ENCODE peak calls at places on chromosomes 12 and 14, in five cellular contexts. S, U, L, G and K are unnamed samples.

GRCh38 chr14:75132374-75133086 is 5.7 kb upstream of the NEK9 start:
- DNase-seq in S (peak; percentile 50), U (peak; percentile 93), L (peak; percentile 79), G (peak; percentile 75), K (peak; percentile 82)

GRCh38 chr14:74524076-74524812 is 30.7 kb downstream of the ISCA2 start:
- DNase-seq in S (no peak), U (no peak), L (no peak), G (no peak), K (no peak)

GRCh38 chr14:75232597-75232996 is 46.0 kb upstream of the FOS start:
- DNase-seq in S (no peak), U (no peak), L (no peak), G (no peak), K (peak; percentile 68)

GRCh38 chr14:77025744-77026165 is 2.8 kb downstream of the IRF2BPL start:
- DNase-seq in S (peak; percentile 58), U (no peak), L (no peak), G (no peak), K (no peak)

GRCh38 chr12:30796508-30796780 is 41.7 kb upstream of the CAPRIN2 start:
- DNase-seq in S (no peak), U (peak; percentile 58), L (peak; percentile 67), G (peak; percentile 66), K (no peak)

GRCh38 chr12:39763071-39763893 is 143.7 kb upstream of the ABCD2 start:
- DNase-seq in S (no peak), U (no peak), L (no peak), G (no peak), K (no peak)

GRCh38 chr12:110637869-110638441 is 24.0 kb downstream of the TCTN1 start:
- DNase-seq in S (no peak), U (no peak), L (no peak), G (no peak), K (no peak)

GRCh38 chr14:55881577-55882241 is 236.5 kb upstream of the PELI2 start:
- DNase-seq in S (no peak), U (peak; percentile 27), L (no peak), G (no peak), K (no peak)

GRCh38 chr14:77278461-77279230 is 7.6 kb upstream of the NGB start:
- DNase-seq in S (no peak), U (no peak), L (no peak), G (no peak), K (no peak)

GRCh38 chr14:30607156-30607780 is 14.9 kb upstream of the SCFD1 start:
- DNase-seq in S (no peak), U (no peak), L (no peak), G (no peak), K (no peak)

GRCh38 chr12:79643821-79644220 is 46.9 kb downstream of the PAWR start:
- DNase-seq in S (no peak), U (peak; percentile 36), L (no peak), G (no peak), K (no peak)

GRCh38 chr12:79648872-79649271 is 41.9 kb downstream of the PAWR start:
- DNase-seq in S (no peak), U (no peak), L (no peak), G (no peak), K (no peak)

GRCh38 chr12:79650440-79650839 is 40.3 kb downstream of the PAWR start:
- DNase-seq in S (no peak), U (no peak), L (no peak), G (no peak), K (no peak)

GRCh38 chr12:79645235-79645630 is 45.5 kb downstream of the PAWR start:
- DNase-seq in S (no peak), U (no peak), L (no peak), G (no peak), K (no peak)

DNA sequence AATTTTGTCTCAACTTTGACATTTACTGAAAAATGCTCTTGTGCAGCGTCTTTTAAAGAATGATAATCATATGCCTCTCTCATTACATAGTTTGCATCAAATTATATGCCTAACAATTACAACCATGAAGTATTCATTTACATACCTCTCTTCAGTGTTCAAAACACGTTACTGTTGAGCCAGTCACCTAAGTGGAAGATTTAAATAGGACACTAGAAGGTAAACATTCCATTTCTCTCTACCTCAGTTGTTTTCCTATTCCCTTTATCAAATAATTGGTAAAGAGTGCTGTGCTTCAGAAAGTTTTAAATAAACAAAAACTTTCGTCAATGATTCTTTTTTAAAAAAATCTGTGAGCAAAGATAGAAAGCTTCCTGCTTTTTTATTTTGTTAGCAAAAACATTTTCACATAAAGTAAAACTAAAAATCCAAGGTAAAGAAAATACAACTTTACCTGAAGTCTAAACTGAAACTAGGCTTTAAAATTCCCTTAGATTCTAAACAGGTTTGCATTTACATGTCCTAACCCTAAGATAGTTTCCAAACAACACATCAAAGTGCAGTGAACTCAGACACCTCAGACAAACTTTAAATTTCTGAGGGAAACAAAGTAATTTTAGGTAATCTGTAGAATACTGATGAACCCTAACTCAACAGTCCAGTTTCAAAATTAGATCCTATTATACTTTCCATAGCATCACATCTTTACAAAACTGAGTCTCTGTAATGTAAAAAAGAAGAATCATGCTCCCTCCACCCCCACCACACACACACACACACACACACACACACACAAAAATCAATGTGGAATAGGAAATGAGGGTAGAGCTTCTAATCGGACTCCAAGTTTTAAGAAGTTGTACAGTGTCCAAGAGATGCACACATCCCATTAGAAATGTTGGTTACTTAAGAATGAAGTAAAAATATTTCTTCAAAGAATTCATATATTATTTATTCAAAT is 46.2 kb downstream of the PAWR start:
- DNase-seq in S (no peak), U (no peak), L (no peak), G (no peak), K (no peak)
- H3K4me1 ChIP-seq in S (peaks cover 4% of the 10 kb centered on the region), U (peaks cover 11% of the 10 kb centered on the region), L (no peaks in the 10 kb centered on the region), G (peaks cover 2% of the 10 kb centered on the region), K (no peaks in the 10 kb centered on the region)

GRCh38 chr12:14775652-14776020 is 27.6 kb downstream of the WBP11 start:
- DNase-seq in S (no peak), U (no peak), L (no peak), G (no peak), K (no peak)
- H3K27ac ChIP-seq in S (peak overlapping the region; percentile 86), U (peak overlapping the region; percentile 49), L (peak overlapping the region; percentile 89), G (no peak overlapping the region), K (no peak overlapping the region)

DNA sequence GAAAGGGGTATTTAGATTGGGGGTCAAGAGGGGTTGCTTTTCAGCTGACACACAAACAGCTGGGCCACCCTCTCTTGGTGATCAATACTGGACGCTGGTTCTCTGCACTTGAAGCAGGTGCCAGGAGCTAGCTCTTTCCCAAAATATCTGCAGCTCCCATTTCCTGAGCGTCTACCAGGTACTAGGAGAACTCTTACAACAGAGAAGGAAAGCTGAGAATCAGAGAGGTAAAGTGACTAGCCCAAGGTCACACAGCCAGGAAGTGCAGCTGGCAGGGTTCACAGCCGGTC is 1.2 kb downstream of the TESC start:
- DNase-seq in S (no peak), U (no peak), L (no peak), G (no peak), K (no peak)
- H2AFZ ChIP-seq in S (no peak overlapping the region), U (no peak overlapping the region), L (no peak overlapping the region), G (peak overlapping the region; percentile 98), K (no peak overlapping the region)

GRCh38 chr12:6452245-6452731 is 446 bp downstream of the TAPBPL start:
- DNase-seq in S (peak; percentile 54), U (no peak), L (no peak), G (no peak), K (no peak)

GRCh38 chr12:6450091-6450868 is 1.6 kb upstream of the TAPBPL start:
- DNase-seq in S (no peak), U (no peak), L (no peak), G (no peak), K (no peak)

GRCh38 chr12:6452908-6453630 is 1.2 kb downstream of the TAPBPL start:
- DNase-seq in S (no peak), U (no peak), L (peak; percentile 57), G (no peak), K (no peak)

GRCh38 chr12:6451348-6452244 is at the start of gene TAPBPL:
- DNase-seq in S (peak; percentile 88), U (no peak), L (peak; percentile 85), G (no peak), K (peak; percentile 89)

DNA sequence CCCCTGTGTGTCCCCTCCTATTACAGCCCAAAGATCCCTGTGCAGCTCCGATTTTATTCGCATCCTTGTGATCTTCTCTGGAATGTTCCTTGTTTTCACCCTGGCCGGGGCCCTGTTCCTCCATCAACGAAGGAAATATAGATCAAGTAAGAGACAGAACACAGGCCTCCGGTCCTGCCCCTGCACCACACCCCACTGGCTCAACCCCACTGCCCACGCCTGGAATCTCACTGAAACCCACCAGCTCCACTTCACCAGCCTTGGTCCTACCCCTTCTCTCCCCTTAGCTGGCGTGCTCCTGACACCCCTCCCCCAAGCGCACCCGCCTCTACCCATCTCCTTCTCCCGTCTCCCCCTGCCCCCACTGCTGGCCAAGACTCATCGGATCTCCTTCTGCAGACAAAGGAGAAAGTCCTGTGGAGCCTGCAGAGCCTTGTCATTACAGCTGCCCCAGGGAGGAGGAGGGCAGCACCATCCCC is 934 bp upstream of the TAPBPL start:
- DNase-seq in S (no peak), U (no peak), L (no peak), G (no peak), K (no peak)
- H3K4me1 ChIP-seq in S (peaks cover 11% of the 10 kb centered on the region), U (peaks cover 8% of the 10 kb centered on the region), L (peaks cover 13% of the 10 kb centered on the region), G (peaks cover 32% of the 10 kb centered on the region), K (peaks cover 62% of the 10 kb centered on the region)

DNA sequence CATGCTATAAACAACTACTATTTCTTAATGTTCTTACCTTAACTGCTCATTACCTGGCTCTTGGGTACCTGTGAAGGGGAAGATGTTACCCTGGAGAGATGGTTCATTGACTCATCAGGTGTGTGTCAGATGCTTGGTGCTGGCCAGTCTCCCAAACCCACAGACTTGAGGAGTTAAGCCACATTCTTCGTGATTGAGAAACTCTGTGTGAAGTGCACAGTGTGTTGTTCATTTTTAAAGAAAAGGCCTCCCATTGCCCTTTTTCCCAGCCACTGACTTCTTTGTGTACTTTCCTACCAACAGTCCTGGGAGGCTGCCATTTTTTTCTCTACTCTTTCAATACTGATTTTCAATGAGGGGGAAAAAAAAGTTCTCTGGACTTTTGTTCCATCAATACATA is 3.2 kb downstream of the MGST1 start:
- DNase-seq in S (no peak), U (peak; percentile 95), L (peak; percentile 89), G (peak; percentile 32), K (no peak)
- H3K27ac ChIP-seq in S (no peak overlapping the region), U (peak overlapping the region; percentile 99), L (peak overlapping the region; percentile 96), G (peak overlapping the region; percentile 45), K (no peak overlapping the region)

GRCh38 chr14:93540235-93540634 is 109.5 kb downstream of the UNC79 start:
- DNase-seq in S (no peak), U (no peak), L (no peak), G (no peak), K (no peak)
- H2AFZ ChIP-seq in S (no peak overlapping the region), U (no peak overlapping the region), L (no peak overlapping the region), G (no peak overlapping the region), K (no peak overlapping the region)

GRCh38 chr12:75981773-75982564 is 49.6 kb downstream of the PHLDA1 start:
- DNase-seq in S (no peak), U (no peak), L (no peak), G (no peak), K (no peak)
- H3K4me1 ChIP-seq in S (peaks cover 28% of the 10 kb centered on the region), U (peaks cover 52% of the 10 kb centered on the region), L (peaks cover 77% of the 10 kb centered on the region), G (peaks cover 6% of the 10 kb centered on the region), K (peaks cover 38% of the 10 kb centered on the region)